ENCODE peak calls at places on chromosomes 6 and 20, in ten cellular contexts. B is A673, E is Panc1, H is left ventricle myocardium inferior, R is heart left ventricle, K is sigmoid colon, A is cardiac muscle cell, S is endodermal cell, Y is ascending aorta, V is Peyer's patch. F is an unnamed sample. For H3K4me1 and H3K27me3, the result is how much of the 10 kb centered on the place peaks cover.

GRCh38 chr6:108203189-108204119 is 37.6 kb downstream of the NR2E1 start:
- DNase-seq in K (no peak), E (no peak), H (no peak), B (no peak), Y (no peak), V (no peak), R (no peak), A (no peak), S (no peak), F (no peak)

GRCh38 chr6:126188271-126188909 is 151.5 kb upstream of the CENPW start:
- DNase-seq in A (no peak), E (no peak), R (no peak), V (no peak), B (no peak), S (no peak), H (no peak), Y (no peak), K (no peak), F (no peak)

GRCh38 chr6:10413850-10414765 is 766 bp downstream of the TFAP2A start:
- DNase-seq in S (peak), H (no peak), A (no peak), Y (no peak), E (no peak), B (peak), V (no peak), R (no peak), K (no peak), F (no peak)

GRCh38 chr6:126170875-126171489 is 168.9 kb upstream of the CENPW start:
- DNase-seq in V (peak), K (no peak), B (peak), E (no peak), R (no peak), Y (no peak), H (no peak), S (no peak), A (peak), F (no peak)

GRCh38 chr20:64247970-64248841 is 7.3 kb upstream of the PCMTD2 start:
- DNase-seq in B (no peak), Y (no peak), A (no peak), E (no peak), S (peak), R (no peak), H (no peak), V (peak), K (no peak), F (no peak)

GRCh38 chr6:82040405-82041221 is 206.9 kb downstream of the IBTK start:
- DNase-seq in H (no peak), Y (no peak), S (peak), K (no peak), A (peak), B (peak), V (peak), E (no peak), R (no peak), F (no peak)

GRCh38 chr6:112665815-112666214 is 318.7 kb downstream of the RFPL4B start:
- DNase-seq in B (no peak), V (no peak), R (no peak), E (no peak), Y (no peak), K (no peak), S (no peak), H (no peak), A (no peak), F (no peak)

GRCh38 chr6:69668916-69669315 is 127.9 kb downstream of the LMBRD1 start:
- DNase-seq in V (no peak), S (no peak), B (no peak), H (no peak), A (no peak), Y (no peak), R (no peak), E (no peak), K (no peak), F (no peak)

GRCh38 chr6:35919085-35919826 is 1.6 kb downstream of the SRPK1 start:
- DNase-seq in R (no peak), E (no peak), K (no peak), V (no peak), S (no peak), Y (no peak), H (no peak), A (no peak), B (no peak), F (no peak)

GRCh38 chr6:4369616-4370015 is 234.2 kb upstream of the ECI2 start:
- DNase-seq in H (no peak), Y (no peak), S (peak), K (no peak), V (no peak), A (no peak), R (peak), E (no peak), B (no peak), F (no peak)

GRCh38 chr6:118963003-118963402 is 28.0 kb upstream of the MCM9 start:
- DNase-seq in A (no peak), H (no peak), B (peak), R (no peak), Y (no peak), S (no peak), E (no peak), K (no peak), V (no peak), F (no peak)

GRCh38 chr6:2378891-2379652 is 133.7 kb upstream of the GMDS start:
- DNase-seq in B (no peak), A (no peak), H (no peak), K (no peak), E (no peak), V (no peak), R (no peak), Y (no peak), S (no peak), F (no peak)
- H3K27ac ChIP-seq in B (no peak), A (no peak), H (no peak), K (no peak), E (no peak), V (no peak), R (no peak), Y (no peak), S (no peak), F (no peak)

GRCh38 chr20:5268449-5268848 is 48.3 kb downstream of the PROKR2 start:
- DNase-seq in E (no peak), R (no peak), A (no peak), H (no peak), V (no peak), K (no peak), B (no peak), S (no peak), Y (no peak), F (no peak)
- H3K4me1 ChIP-seq in E (under half), R (under half), A (under half), H (under half), V (under half), K (under half), B (under half), S (under half), Y (under half), F (under half)

GRCh38 chr20:34629904-34630303 is 47.0 kb downstream of the PIGU start:
- DNase-seq in B (no peak), E (no peak), Y (no peak), V (no peak), K (no peak), A (no peak), H (no peak), R (no peak), S (no peak), F (no peak)

GRCh38 chr20:34636648-34637047 is 40.2 kb downstream of the PIGU start:
- DNase-seq in V (no peak), H (no peak), K (no peak), A (no peak), B (no peak), S (peak), E (no peak), Y (no peak), R (no peak), F (no peak)

GRCh38 chr20:34634392-34634791 is 42.5 kb downstream of the PIGU start:
- DNase-seq in A (no peak), E (no peak), V (no peak), R (no peak), B (no peak), S (no peak), Y (no peak), K (no peak), H (no peak), F (no peak)

GRCh38 chr20:34629342-34629741 is 47.5 kb downstream of the PIGU start:
- DNase-seq in H (peak), B (no peak), V (no peak), K (no peak), S (peak), Y (no peak), R (peak), A (no peak), E (no peak), F (no peak)

DNA sequence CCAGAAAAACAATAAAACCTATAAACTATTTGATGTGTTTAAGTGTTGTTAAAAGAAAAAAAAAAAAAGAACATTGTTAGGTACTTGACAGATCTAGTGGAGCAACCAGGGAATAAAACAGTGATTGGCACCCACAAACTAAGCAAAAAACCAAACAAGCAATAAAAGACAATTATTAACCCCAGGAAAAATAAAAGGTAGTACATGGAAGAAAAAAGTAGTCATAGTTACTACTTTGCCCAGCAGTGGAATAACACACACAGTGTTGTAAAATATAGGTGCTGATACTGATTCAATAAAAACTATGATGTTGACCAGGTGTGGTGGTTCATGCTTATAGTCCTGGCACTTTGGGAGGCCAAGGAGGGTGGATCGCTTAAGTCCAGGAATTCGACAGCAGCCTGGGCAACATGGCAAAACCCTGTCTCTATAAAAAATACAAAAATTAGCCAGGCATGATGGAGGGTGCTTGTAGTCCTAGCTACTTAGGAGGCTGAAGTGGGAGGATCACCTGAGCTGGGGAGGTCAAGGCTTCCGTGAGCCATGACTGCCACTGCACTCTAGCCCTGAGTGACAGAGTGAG is 43.9 kb downstream of the PIGU start:
- DNase-seq in A (no peak), B (no peak), S (peak), V (no peak), H (no peak), K (no peak), Y (no peak), R (no peak), E (no peak), F (no peak)
- H3K27me3 ChIP-seq in A (under half), B (under half), S (under half), V (under half), H (under half), K (under half), Y (under half), R (under half), E (under half), F (under half)

GRCh38 chr6:164085552-164086325 is 671.2 kb downstream of the QKI start:
- DNase-seq in V (no peak), E (no peak), Y (peak), A (no peak), H (peak), K (peak), S (no peak), R (peak), B (no peak), F (no peak)

GRCh38 chr6:164085086-164085485 is 670.6 kb downstream of the QKI start:
- DNase-seq in E (no peak), B (no peak), Y (no peak), V (no peak), H (no peak), S (no peak), K (no peak), A (no peak), R (no peak), F (no peak)

GRCh38 chr6:164087870-164088269 is 673.4 kb downstream of the QKI start:
- DNase-seq in R (no peak), A (no peak), S (no peak), K (no peak), Y (no peak), H (no peak), V (no peak), E (no peak), B (no peak), F (no peak)

GRCh38 chr6:164086326-164086887 is 671.9 kb downstream of the QKI start:
- DNase-seq in V (no peak), R (no peak), K (no peak), H (no peak), B (no peak), E (no peak), Y (no peak), A (no peak), S (no peak), F (no peak)
- H3K27ac ChIP-seq in V (no peak), R (peak), K (peak), H (peak), B (no peak), E (no peak), Y (peak), A (no peak), S (peak), F (peak)

GRCh38 chr6:142935553-142936517 is 9.1 kb downstream of the HIVEP2 start:
- DNase-seq in H (no peak), B (no peak), S (no peak), R (no peak), K (no peak), V (peak), A (no peak), E (no peak), Y (no peak), F (no peak)
- H3K4me1 ChIP-seq in H (under half), B (under half), S (under half), R (under half), K (under half), V (under half), A (under half), E (under half), Y (under half), F (under half)

GRCh38 chr20:37898301-37899104 is 4.4 kb upstream of the VSTM2L start:
- DNase-seq in K (no peak), B (peak), V (no peak), H (no peak), Y (no peak), R (no peak), A (no peak), E (no peak), S (no peak), F (no peak)
- H3K27me3 ChIP-seq in K (under half), B (under half), V (under half), H (half or more), Y (under half), R (under half), A (under half), E (under half), S (under half), F (half or more)

GRCh38 chr6:95578106-95578410 is 723 bp downstream of the MANEA start:
- DNase-seq in H (no peak), V (no peak), Y (no peak), R (no peak), B (no peak), K (no peak), S (no peak), A (no peak), E (no peak), F (no peak)

GRCh38 chr6:95576621-95577316 is 566 bp upstream of the MANEA start:
- DNase-seq in V (no peak), R (no peak), Y (no peak), H (no peak), S (no peak), A (no peak), E (no peak), B (peak), K (no peak), F (no peak)

GRCh38 chr6:95577317-95578105 is at the start of gene MANEA:
- DNase-seq in H (peak), S (peak), Y (peak), B (peak), V (peak), E (no peak), A (peak), R (peak), K (peak), F (peak)

GRCh38 chr6:95576218-95576617 is 1.1 kb upstream of the MANEA start:
- DNase-seq in K (no peak), R (no peak), Y (no peak), E (no peak), A (no peak), V (no peak), H (no peak), B (no peak), S (no peak), F (no peak)

GRCh38 chr6:95581073-95581472 is 3.7 kb downstream of the MANEA start:
- DNase-seq in V (no peak), E (no peak), H (no peak), S (no peak), A (no peak), B (no peak), K (no peak), R (no peak), Y (no peak), F (no peak)
- H3K27ac ChIP-seq in V (no peak), E (no peak), H (no peak), S (no peak), A (no peak), B (no peak), K (no peak), R (no peak), Y (no peak), F (no peak)

DNA sequence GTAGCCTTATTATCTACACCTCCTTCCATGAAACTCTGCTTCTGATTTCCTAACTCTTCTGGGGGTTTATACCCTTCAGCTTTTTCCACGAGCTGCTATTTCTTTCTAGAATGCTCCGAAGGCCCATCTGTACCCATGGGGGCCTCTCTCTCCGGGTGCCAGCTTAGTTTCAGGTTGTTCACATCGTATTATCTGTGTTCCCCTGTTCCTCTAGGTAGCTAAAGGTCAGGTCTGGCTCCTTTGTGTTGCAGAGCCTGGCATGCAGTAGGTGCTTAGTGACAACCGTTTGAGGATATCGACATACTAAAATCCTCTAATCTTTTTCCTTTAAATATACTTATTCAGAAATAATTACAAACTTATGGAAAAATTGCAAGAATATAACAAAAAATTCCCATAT is 73.0 kb downstream of the UST start:
- DNase-seq in H (no peak), R (no peak), A (no peak), B (no peak), S (no peak), K (no peak), E (no peak), Y (no peak), V (no peak), F (no peak)
- H3K4me1 ChIP-seq in H (under half), R (under half), A (under half), B (under half), S (under half), K (under half), E (under half), Y (under half), V (under half), F (under half)

GRCh38 chr6:149963212-149963461 is 606 bp upstream of the ULBP1 start:
- DNase-seq in B (peak), Y (no peak), A (no peak), R (no peak), K (no peak), S (peak), H (no peak), E (peak), V (no peak), F (no peak)
- H3K27me3 ChIP-seq in B (under half), Y (under half), A (half or more), R (half or more), K (half or more), S (half or more), H (half or more), E (under half), V (under half), F (under half)